ENCODE peak calls at places on chromosomes 5 and 9, in five cellular contexts. L is astrocyte of the spinal cord, D is AG09309, Y is mesendoderm, N is ovary. V is an unnamed sample.

GRCh38 chr5:84816746-84817547 is 432.3 kb upstream of the EDIL3 start:
- DNase-seq in Y (peak), D (no peak), L (no peak), N (no peak), V (no peak)

GRCh38 chr9:134877541-134877940 is 3.1 kb upstream of the FCN2 start:
- DNase-seq in N (no peak), L (no peak), Y (no peak), D (no peak), V (no peak)

GRCh38 chr9:115596743-115597080 is 478.8 kb upstream of the TNC start:
- DNase-seq in Y (no peak), N (no peak), D (no peak), L (no peak), V (no peak)

GRCh38 chr9:83425240-83425639 is 113.0 kb downstream of the FRMD3 start:
- DNase-seq in L (no peak), N (no peak), D (no peak), Y (no peak), V (no peak)

GRCh38 chr5:180070726-180071417 is 687 bp downstream of the RNF130 start:
- DNase-seq in Y (peak), D (peak), L (peak), N (no peak), V (no peak)

GRCh38 chr5:4625206-4625896 is 514.8 kb upstream of the ADAMTS16 start:
- DNase-seq in Y (peak), D (no peak), N (no peak), L (no peak), V (no peak)

GRCh38 chr5:93557205-93557604 is 23.8 kb downstream of the NR2F1-AS1 start:
- DNase-seq in Y (no peak), L (no peak), N (no peak), D (no peak), V (no peak)

GRCh38 chr5:14615365-14615764 is 33.8 kb downstream of the OTULINL start:
- DNase-seq in L (no peak), D (no peak), Y (no peak), N (no peak), V (no peak)

GRCh38 chr5:25963251-25964008 is 1075.0 kb downstream of the CDH9 start:
- DNase-seq in N (no peak), D (no peak), L (no peak), Y (no peak), V (no peak)
- H3K4me3 ChIP-seq in N (no peak), D (no peak), L (no peak), Y (no peak), V (no peak)

GRCh38 chr5:170390472-170390871 is 1.3 kb upstream of the KCNMB1 start:
- DNase-seq in Y (no peak), D (no peak), N (no peak), L (no peak), V (no peak)

GRCh38 chr5:170388240-170388639 is 927 bp downstream of the KCNMB1 start:
- DNase-seq in N (no peak), D (no peak), L (no peak), Y (no peak), V (no peak)

GRCh38 chr5:170388818-170389217 is 349 bp downstream of the KCNMB1 start:
- DNase-seq in N (no peak), L (no peak), D (no peak), Y (no peak), V (no peak)

GRCh38 chr5:170387775-170388174 is 1.4 kb downstream of the KCNMB1 start:
- DNase-seq in D (no peak), Y (no peak), L (no peak), N (no peak), V (no peak)

DNA sequence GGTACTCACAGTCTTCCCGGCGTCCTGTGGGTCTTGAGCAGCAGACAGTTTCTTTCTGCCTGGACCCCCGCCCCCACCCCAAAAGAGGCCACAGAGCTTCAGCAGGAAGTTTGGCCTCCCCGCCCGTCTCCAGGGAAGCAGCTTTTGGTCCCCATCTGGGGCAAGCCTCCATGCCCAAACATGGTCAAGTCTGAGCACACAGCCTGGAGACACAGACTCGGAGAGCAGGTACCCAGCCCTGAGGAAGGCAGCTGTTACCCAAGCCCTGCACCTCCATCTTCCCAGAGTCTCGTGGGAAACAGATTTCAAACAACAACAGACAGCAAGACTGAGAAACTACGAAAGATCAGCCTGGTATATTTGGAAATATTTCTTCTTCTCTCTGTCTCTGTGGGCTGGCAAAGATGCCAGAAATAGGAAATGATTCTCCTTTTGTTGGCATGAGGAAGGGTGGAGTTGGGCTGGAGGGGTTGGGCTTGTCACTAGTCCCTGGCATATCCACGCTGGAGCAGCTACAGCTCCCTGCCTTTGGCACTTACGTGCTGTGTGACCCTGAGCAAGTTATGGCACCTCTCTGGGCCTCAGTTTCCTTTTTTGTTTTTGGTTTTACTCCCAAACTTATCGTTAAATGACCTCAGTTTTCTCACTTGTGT is at the start of gene KCNMB1:
- DNase-seq in Y (peak), D (no peak), N (no peak), L (no peak), V (no peak)
- H3K4me3 ChIP-seq in Y (no peak), D (no peak), N (peak), L (no peak), V (no peak)

GRCh38 chr9:136297766-136298735 is 5.8 kb downstream of the CCDC187 start:
- DNase-seq in L (no peak), N (no peak), D (no peak), Y (no peak), V (no peak)

GRCh38 chr9:136299116-136299515 is 4.8 kb downstream of the CCDC187 start:
- DNase-seq in D (no peak), L (no peak), N (no peak), Y (no peak), V (no peak)

GRCh38 chr9:136295537-136296433 is 8.1 kb downstream of the CCDC187 start:
- DNase-seq in L (no peak), Y (no peak), N (no peak), D (no peak), V (no peak)

GRCh38 chr9:136296434-136297015 is 7.4 kb downstream of the CCDC187 start:
- DNase-seq in Y (no peak), D (no peak), N (no peak), L (no peak), V (no peak)

DNA sequence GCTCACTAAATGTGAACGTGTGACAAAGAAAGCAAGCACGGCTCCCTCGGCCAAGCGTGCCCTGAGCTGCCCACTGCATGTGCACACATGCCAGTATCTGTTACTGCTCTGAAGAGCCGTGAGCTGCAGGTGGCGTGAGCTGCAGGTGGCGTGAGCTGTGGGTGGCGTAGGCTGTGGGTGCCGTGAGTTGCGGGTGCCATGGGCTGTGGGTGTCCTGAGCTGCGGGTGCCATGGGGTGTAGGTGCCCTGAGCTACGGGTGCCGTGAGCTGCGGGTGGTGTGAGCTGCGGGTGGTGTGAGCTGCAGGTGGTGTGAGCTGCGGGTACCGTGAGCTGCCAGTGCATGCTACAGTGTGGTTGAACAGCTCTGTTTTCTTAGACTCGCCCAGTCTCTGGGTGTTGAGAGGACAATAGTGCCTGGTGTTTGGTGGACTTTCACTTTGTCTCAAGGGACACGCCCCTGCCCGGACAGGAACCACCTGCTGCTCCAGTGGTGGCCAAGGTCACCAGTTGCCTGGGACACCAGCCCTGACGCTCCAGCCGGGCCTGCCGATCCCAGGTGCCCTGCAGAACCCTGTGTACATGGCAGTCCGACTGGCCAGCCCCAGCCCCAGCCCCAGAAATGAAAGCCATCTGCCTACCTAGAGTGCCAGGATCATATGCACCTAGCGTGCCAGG is 6.7 kb downstream of the CCDC187 start:
- DNase-seq in D (no peak), N (no peak), Y (no peak), L (no peak), V (no peak)
- H3K4me3 ChIP-seq in D (no peak), N (no peak), Y (no peak), L (no peak), V (no peak)

GRCh38 chr5:154850255-154851062 is at the start of gene FAXDC2:
- DNase-seq in N (peak), L (peak), D (peak), Y (peak), V (peak)
- H3K4me3 ChIP-seq in N (peak), L (peak), D (peak), Y (no peak), V (peak)

GRCh38 chr9:131543141-131543540 is 2.2 kb upstream of the PRRT1B start:
- DNase-seq in N (no peak), L (no peak), D (no peak), Y (peak), V (no peak)

GRCh38 chr9:131546336-131547084 is 1.2 kb downstream of the PRRT1B start:
- DNase-seq in L (no peak), N (no peak), Y (peak), D (no peak), V (no peak)

GRCh38 chr9:131545003-131545785 is at the start of gene PRRT1B:
- DNase-seq in D (no peak), N (no peak), Y (peak), L (no peak), V (no peak)

DNA sequence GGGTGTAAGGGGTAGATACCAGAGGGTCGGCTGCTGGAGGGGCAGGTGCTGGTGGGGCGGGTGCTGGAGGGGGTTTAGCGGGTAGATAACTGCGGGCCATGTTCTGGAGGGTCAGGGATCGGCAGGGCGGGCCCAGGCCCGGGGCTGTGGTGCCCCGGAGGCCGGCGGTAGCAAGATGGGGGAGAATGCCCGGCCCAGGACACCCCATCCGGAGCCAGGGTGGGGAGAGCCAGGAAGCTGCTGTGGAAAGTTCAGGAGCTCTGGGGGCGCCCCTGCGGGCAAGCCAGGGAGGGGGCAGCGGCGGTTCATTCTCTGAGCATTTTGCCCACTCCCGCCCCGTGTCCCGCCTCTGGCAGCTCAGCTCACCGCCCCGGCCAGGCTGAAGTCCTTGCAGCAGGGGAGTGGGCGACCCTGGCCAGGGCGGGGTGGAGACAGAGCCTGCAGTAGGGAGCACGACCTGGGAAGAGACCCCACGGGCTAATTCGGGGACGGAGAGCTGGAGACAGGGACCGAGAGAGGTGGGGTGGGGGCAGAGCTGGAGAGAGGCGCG is 538 bp downstream of the PRRT1B start:
- DNase-seq in D (no peak), N (no peak), Y (peak), L (no peak), V (no peak)
- H3K4me3 ChIP-seq in D (no peak), N (no peak), Y (no peak), L (no peak), V (no peak)

DNA sequence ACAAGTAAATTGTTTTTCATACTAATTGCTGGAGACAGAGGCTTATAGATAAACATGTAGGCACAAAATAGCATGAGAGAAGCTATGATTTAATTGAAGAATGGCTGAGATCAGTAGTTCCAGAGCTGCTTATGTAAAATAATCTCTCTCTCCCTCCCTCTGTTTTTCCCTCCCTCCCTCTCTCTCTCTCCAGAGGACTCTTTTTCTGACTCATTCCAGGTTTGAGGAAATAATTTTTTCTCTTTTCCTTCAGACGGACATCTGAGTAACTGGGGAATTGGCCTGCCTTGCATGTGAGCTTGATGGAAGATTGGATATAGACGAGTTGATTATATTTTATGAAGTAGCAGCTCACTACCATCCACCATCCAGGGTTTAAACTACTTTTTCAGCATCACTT is 35.5 kb downstream of the KCTD16 start:
- DNase-seq in N (no peak), L (no peak), Y (no peak), D (no peak), V (no peak)
- H3K4me3 ChIP-seq in N (no peak), L (no peak), Y (no peak), D (peak), V (no peak)

DNA sequence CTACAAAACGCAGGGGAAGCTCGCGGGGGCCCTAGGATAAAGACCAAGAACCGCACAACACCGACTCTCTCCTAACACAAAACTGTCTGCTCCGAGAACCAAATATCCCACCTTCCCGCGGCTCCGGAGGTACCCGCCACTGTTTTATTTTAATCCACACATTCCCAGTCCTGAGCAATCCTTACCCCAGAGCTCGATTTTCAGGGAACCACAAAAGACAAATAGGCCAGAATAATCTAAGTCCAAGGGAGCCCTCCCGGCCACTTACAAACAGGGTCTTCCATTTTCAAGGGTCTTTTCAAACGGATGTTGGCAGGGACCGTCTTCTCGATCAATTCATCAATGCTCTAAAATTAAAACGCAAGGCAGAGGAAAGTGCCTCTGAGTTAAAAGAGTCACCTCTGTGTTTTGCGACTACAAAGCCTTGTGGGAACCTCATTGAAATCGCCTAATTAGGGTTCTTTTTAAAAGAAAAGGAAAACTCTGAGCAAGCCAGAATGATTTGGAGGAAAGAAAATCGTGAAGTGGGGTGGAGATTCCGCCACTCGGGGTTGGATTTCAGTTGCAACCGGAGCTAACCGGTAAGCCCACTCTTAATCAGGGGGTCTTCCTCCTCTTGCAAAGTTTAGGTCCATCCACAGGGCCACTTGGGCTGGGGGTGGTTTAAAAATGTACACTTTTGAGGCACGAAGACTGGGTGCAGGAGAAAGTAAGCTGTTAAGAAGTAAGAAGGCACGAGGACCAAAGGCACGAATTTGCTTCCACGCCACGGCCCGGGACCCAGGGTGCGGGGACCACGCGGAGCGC is 980 bp downstream of the GLDC start:
- DNase-seq in Y (no peak), N (no peak), D (no peak), L (peak), V (no peak)
- H3K4me3 ChIP-seq in Y (peak), N (no peak), D (no peak), L (peak), V (no peak)

GRCh38 chr5:141704782-141705297 is 22.8 kb upstream of the ARAP3 start:
- DNase-seq in N (no peak), Y (no peak), L (no peak), D (no peak), V (no peak)

GRCh38 chr5:141705503-141705902 is 23.5 kb upstream of the ARAP3 start:
- DNase-seq in L (no peak), Y (no peak), N (no peak), D (no peak), V (no peak)

GRCh38 chr5:141701341-141702119 is 19.5 kb upstream of the ARAP3 start:
- DNase-seq in N (no peak), Y (no peak), L (no peak), D (no peak), V (no peak)

GRCh38 chr5:141707535-141707934 is 25.5 kb upstream of the ARAP3 start:
- DNase-seq in L (no peak), Y (no peak), D (no peak), N (no peak), V (no peak)

GRCh38 chr5:141703133-141703561 is 21.1 kb upstream of the ARAP3 start:
- DNase-seq in N (no peak), D (no peak), Y (no peak), L (peak), V (no peak)
- H3K4me3 ChIP-seq in N (no peak), D (peak), Y (no peak), L (peak), V (peak)

GRCh38 chr5:79075646-79076426 is 6.3 kb downstream of the BHMT2 start:
- DNase-seq in N (no peak), L (no peak), Y (no peak), D (no peak), V (no peak)

GRCh38 chr5:79074641-79075040 is 5.1 kb downstream of the BHMT2 start:
- DNase-seq in N (no peak), L (peak), Y (peak), D (peak), V (peak)

GRCh38 chr5:79069488-79070001 is at the start of the genes BHMT2 and DMGDH:
- DNase-seq in D (no peak), N (peak), L (peak), Y (no peak), V (no peak)

GRCh38 chr5:79070002-79070567 is 518 bp downstream of the BHMT2 start:
- DNase-seq in Y (no peak), D (no peak), L (no peak), N (peak), V (peak)
- H3K4me3 ChIP-seq in Y (no peak), D (peak), L (peak), N (peak), V (peak)

V was measured in HFF-Myc.